ENCODE peak calls at places on chromosomes 6 and 20, in ten cellular contexts. B is activated T-cell treated with anti-CD3 and anti-CD28 coated beads, Interleukin-2, amount 50 U/mL, for 1 hour; O is GM12865; N is RPMI7951; W is MM.1S; Z is sigmoid colon; X is CD8-positive, alpha-beta T cell; M is anterior cingulate cortex; G is ACHN; A is GM04503. D is an unnamed sample.
A peak's percentile ranks its signal among the peaks of the same experiment; 100 is the strongest.

GRCh38 chr20:62596921-62597320 is 45.4 kb upstream of the SLCO4A1 start:
- DNase-seq in B (no peak), M (no peak), A (no peak), G (no peak), O (no peak), N (no peak), Z (no peak), W (no peak), X (no peak), D (no peak)

GRCh38 chr20:64158346-64159285 is 5.6 kb upstream of the MYT1 start:
- DNase-seq in X (no peak), W (no peak), Z (no peak), G (no peak), A (no peak), B (no peak), M (no peak), O (no peak), N (no peak), D (no peak)

GRCh38 chr6:55980627-55981211 is 105.3 kb upstream of the BMP5 start:
- DNase-seq in M (no peak), X (no peak), O (peak; percentile 8), B (no peak), G (peak; percentile 57), W (peak; percentile 29), N (peak; percentile 34), Z (no peak), A (no peak), D (no peak)

GRCh38 chr6:145209312-145209711 is 526.0 kb downstream of the EPM2A start:
- DNase-seq in M (no peak), G (no peak), Z (no peak), X (no peak), W (no peak), A (no peak), N (no peak), O (no peak), B (no peak), D (no peak)

GRCh38 chr6:143276436-143276835 is 174.1 kb downstream of the ADAT2 start:
- DNase-seq in X (no peak), N (no peak), M (no peak), Z (no peak), B (no peak), A (no peak), O (peak; percentile 71), W (peak; percentile 21), G (no peak), D (no peak)

GRCh38 chr20:41308290-41308691 is 9.2 kb downstream of the ZHX3 start:
- DNase-seq in A (peak; percentile 74), X (no peak), O (no peak), G (peak; percentile 55), Z (no peak), N (peak; percentile 85), W (no peak), M (no peak), B (no peak), D (no peak)

GRCh38 chr20:63941282-63942060 is 14.7 kb downstream of the UCKL1 start:
- DNase-seq in Z (peak; percentile 66), N (no peak), G (no peak), B (peak; percentile 71), X (peak; percentile 85), W (no peak), O (peak; percentile 83), A (no peak), M (no peak), D (no peak)

GRCh38 chr6:127343753-127344659 is 597 bp upstream of the ECHDC1 start:
- DNase-seq in X (no peak), M (no peak), N (peak; percentile 32), B (no peak), W (peak; percentile 37), A (no peak), G (peak; percentile 24), O (peak; percentile 33), Z (no peak), D (no peak)

GRCh38 chr6:11770546-11771466 is 7.8 kb downstream of the ADTRP start:
- DNase-seq in X (no peak), M (no peak), B (no peak), O (peak; percentile 52), Z (peak; percentile 96), A (peak; percentile 98), W (peak; percentile 41), N (peak; percentile 99), G (peak; percentile 96), D (no peak)

D was measured in substantia nigra.